ENCODE peak calls at places on chromosome 16, in eight cellular contexts. H is hepatocyte; V is neural progenitor cell; P is pancreas; I is CD8-positive, alpha-beta T cell; C is PC-3; R is spleen; J is mesendoderm. U is an unnamed sample.

GRCh38 chr16:22141746-22142145 is 20.6 kb upstream of the SDR42E2 start:
- DNase-seq in V (peak; percentile 59), P (no peak), H (no peak), J (peak; percentile 69), C (peak; percentile 30), R (no peak), I (no peak), U (no peak)

GRCh38 chr16:2194166-2194834 is 2.1 kb downstream of the CASKIN1 start:
- DNase-seq in P (no peak), V (peak; percentile 51), I (no peak), C (peak; percentile 56), R (no peak), J (peak; percentile 40), H (peak; percentile 70), U (no peak)

GRCh38 chr16:86118467-86119307 is 219.7 kb downstream of the IRF8 start:
- DNase-seq in C (no peak), I (no peak), V (no peak), R (no peak), P (no peak), J (no peak), H (peak; percentile 65), U (no peak)

GRCh38 chr16:56637814-56638750 is at the start of gene MT1A:
- DNase-seq in R (peak; percentile 79), P (peak; percentile 88), C (no peak), I (no peak), V (peak; percentile 80), J (peak; percentile 45), H (peak; percentile 60), U (peak; percentile 88)

GRCh38 chr16:85316321-85316919 is 204.1 kb upstream of the CIBAR2 start:
- DNase-seq in I (no peak), P (peak; percentile 91), H (peak; percentile 89), R (peak; percentile 84), V (peak; percentile 88), J (peak; percentile 86), C (peak; percentile 60), U (peak; percentile 51)

GRCh38 chr16:19520861-19521331 is 1.0 kb downstream of the GDE1 start:
- DNase-seq in J (peak; percentile 4), C (peak; percentile 67), I (no peak), R (no peak), V (no peak), P (no peak), H (peak; percentile 68), U (no peak)

GRCh38 chr16:4317471-4318170 is 1.8 kb downstream of the GLIS2 start:
- DNase-seq in H (peak; percentile 63), I (no peak), C (peak; percentile 11), R (no peak), J (no peak), P (no peak), V (peak; percentile 84), U (no peak)

GRCh38 chr16:4372578-4373355 is 1.1 kb downstream of the VASN start:
- DNase-seq in P (peak; percentile 53), H (peak; percentile 77), V (peak; percentile 47), J (peak; percentile 52), R (peak; percentile 71), I (no peak), C (peak; percentile 67), U (peak; percentile 47)

GRCh38 chr16:56518435-56518834 is 1.4 kb downstream of the BBS2 start:
- DNase-seq in J (no peak), I (no peak), C (peak; percentile 81), H (no peak), V (no peak), R (no peak), P (no peak), U (no peak)

GRCh38 chr16:50102046-50102756 is 36.4 kb downstream of the HEATR3 start:
- DNase-seq in P (no peak), H (no peak), R (no peak), J (no peak), C (no peak), I (no peak), V (no peak), U (no peak)

GRCh38 chr16:65054457-65054856 is 67.4 kb downstream of the CDH11 start:
- DNase-seq in P (no peak), H (no peak), C (no peak), V (no peak), I (no peak), J (no peak), R (no peak), U (no peak)

GRCh38 chr16:3467182-3467581 is 23.7 kb downstream of the NAA60 start:
- DNase-seq in P (no peak), V (no peak), I (no peak), C (no peak), J (no peak), R (no peak), H (no peak), U (no peak)

GRCh38 chr16:16025214-16025968 is 76.0 kb downstream of the ABCC1 start:
- DNase-seq in V (peak; percentile 24), J (no peak), C (peak; percentile 70), R (no peak), P (no peak), H (no peak), I (peak; percentile 1), U (no peak)

GRCh38 chr16:17467923-17468540 is 2.7 kb downstream of the XYLT1 start:
- DNase-seq in C (no peak), H (peak; percentile 82), J (peak; percentile 85), R (peak; percentile 81), I (no peak), P (peak; percentile 71), V (peak; percentile 84), U (peak; percentile 71)

GRCh38 chr16:83393196-83393981 is 414.4 kb upstream of the HSBP1 start:
- DNase-seq in I (no peak), C (peak; percentile 5), J (peak; percentile 30), V (peak; percentile 15), P (no peak), H (no peak), R (no peak), U (no peak)

GRCh38 chr16:29899516-29900101 is at the start of gene SEZ6L2:
- DNase-seq in P (peak; percentile 96), J (peak; percentile 99), C (peak; percentile 89), I (peak; percentile 62), H (peak; percentile 95), V (peak; percentile 92), R (no peak), U (peak; percentile 81)

GRCh38 chr16:12062343-12063003 is 85.9 kb downstream of the SNX29 start:
- DNase-seq in J (peak; percentile 22), I (no peak), C (peak; percentile 74), P (no peak), R (no peak), H (no peak), V (no peak), U (peak; percentile 65)
- H3K27ac ChIP-seq in J (no peak overlapping the region), I (no peak overlapping the region), C (peak overlapping the region; percentile 54), P (peak overlapping the region; percentile 4), R (peak overlapping the region; percentile 62), H (no peak overlapping the region), V (no peak overlapping the region), U (peak overlapping the region; percentile 9)

GRCh38 chr16:559021-559380 is 1.2 kb upstream of the PRR35 start:
- DNase-seq in V (no peak), P (no peak), R (no peak), I (no peak), C (no peak), H (no peak), J (no peak), U (no peak)

GRCh38 chr16:560701-561412 is 663 bp downstream of the PRR35 start:
- DNase-seq in C (no peak), V (no peak), P (peak; percentile 78), R (no peak), I (no peak), H (no peak), J (no peak), U (no peak)

GRCh38 chr16:559411-560207 is 585 bp upstream of the PRR35 start:
- DNase-seq in I (no peak), C (no peak), R (no peak), J (peak; percentile 19), P (no peak), V (no peak), H (no peak), U (no peak)

GRCh38 chr16:561413-561794 is 1.2 kb downstream of the PRR35 start:
- DNase-seq in R (no peak), P (no peak), I (no peak), V (no peak), J (no peak), C (no peak), H (no peak), U (no peak)

DNA sequence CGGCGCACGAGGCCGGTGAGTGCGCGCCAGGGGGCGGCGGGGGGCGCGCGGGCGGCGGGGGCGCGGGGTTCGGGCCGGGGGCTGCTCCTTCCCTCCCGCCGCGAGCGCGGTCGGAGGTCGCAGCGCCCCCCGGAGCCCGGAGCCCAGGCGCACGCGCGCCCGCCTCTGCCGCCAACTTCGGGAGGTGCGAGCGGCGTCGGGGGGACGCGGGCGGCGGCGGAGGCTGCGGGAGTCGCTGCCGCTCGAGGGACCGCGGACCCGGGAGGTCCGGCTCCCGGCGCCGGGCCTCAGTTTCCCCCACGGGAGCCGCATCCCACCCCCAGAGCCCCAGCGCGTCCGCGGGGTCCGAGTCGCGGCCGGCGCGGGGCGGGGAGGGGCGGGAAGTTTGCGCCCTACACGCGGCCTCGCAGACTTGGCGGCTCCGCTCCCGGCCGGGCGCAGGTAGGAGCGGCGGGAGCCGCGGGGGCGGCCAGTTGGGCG is at the start of gene PRR35:
- DNase-seq in P (no peak), H (no peak), R (no peak), J (no peak), I (no peak), C (no peak), V (no peak), U (no peak)
- H3K27me3 ChIP-seq in P (no peaks in the 10 kb centered on the region), H (peaks cover 30% of the 10 kb centered on the region), R (peaks cover 50% of the 10 kb centered on the region), J (peaks cover 10% of the 10 kb centered on the region), I (no peaks in the 10 kb centered on the region), C (peaks cover 13% of the 10 kb centered on the region), V (peaks cover 70% of the 10 kb centered on the region), U (peaks cover 42% of the 10 kb centered on the region)

GRCh38 chr16:48560692-48561091 is 49.3 kb downstream of the N4BP1 start:
- DNase-seq in R (no peak), P (no peak), J (no peak), C (no peak), H (no peak), V (no peak), I (no peak), U (no peak)
- H3K4me1 ChIP-seq in R (peaks cover 45% of the 10 kb centered on the region), P (peaks cover 4% of the 10 kb centered on the region), J (no peaks in the 10 kb centered on the region), C (peaks cover 18% of the 10 kb centered on the region), H (peaks cover 12% of the 10 kb centered on the region), V (peaks cover under 1% of the 10 kb centered on the region), I (peaks cover 40% of the 10 kb centered on the region), U (peaks cover 34% of the 10 kb centered on the region)

GRCh38 chr16:66425651-66426050 is 1.4 kb upstream of the BEAN1 start:
- DNase-seq in J (no peak), C (no peak), H (no peak), P (no peak), V (no peak), R (no peak), I (no peak), U (no peak)

GRCh38 chr16:66427451-66427860 is 361 bp downstream of the BEAN1 start:
- DNase-seq in V (no peak), J (no peak), C (no peak), I (no peak), P (no peak), R (no peak), H (no peak), U (no peak)

GRCh38 chr16:66427871-66428681 is 981 bp downstream of the BEAN1 start:
- DNase-seq in V (peak; percentile 58), R (no peak), J (no peak), P (no peak), I (no peak), C (no peak), H (peak; percentile 39), U (no peak)

GRCh38 chr16:66427036-66427446 is at the start of gene BEAN1:
- DNase-seq in I (no peak), V (peak; percentile 81), P (peak; percentile 69), H (peak; percentile 67), R (no peak), C (peak; percentile 17), J (no peak), U (no peak)

GRCh38 chr16:66426112-66427035 is 721 bp upstream of the BEAN1 start:
- DNase-seq in J (no peak), I (no peak), H (peak; percentile 38), C (no peak), R (no peak), V (peak; percentile 36), P (no peak), U (no peak)
- H3K27ac ChIP-seq in J (no peak overlapping the region), I (no peak overlapping the region), H (no peak overlapping the region), C (no peak overlapping the region), R (no peak overlapping the region), V (no peak overlapping the region), P (no peak overlapping the region), U (no peak overlapping the region)